ENCODE peak calls at places on chromosomes 7 and 10, in four cellular contexts. G is BJ, Z is heart left ventricle, E is HFF-Myc. Q is an unnamed sample.

GRCh38 chr7:130486114-130486962 is 5.5 kb upstream of the MEST start:
- DNase-seq in G (no peak), Z (peak), E (no peak), Q (peak)

GRCh38 chr7:77327932-77328628 is 88.1 kb downstream of the GSAP start:
- DNase-seq in G (no peak), Z (no peak), E (no peak), Q (no peak)

GRCh38 chr7:1587738-1588137 is 17.9 kb upstream of the PSMG3 start:
- DNase-seq in G (no peak), Z (no peak), E (no peak), Q (no peak)

GRCh38 chr7:43199761-43200160 is 87.3 kb downstream of the HECW1 start:
- DNase-seq in G (no peak), Z (no peak), E (no peak), Q (no peak)

GRCh38 chr7:134212576-134213546 is 85.7 kb downstream of the LRGUK start:
- DNase-seq in G (no peak), Z (no peak), E (no peak), Q (no peak)

GRCh38 chr7:13467111-13467547 is 522.3 kb downstream of the ETV1 start:
- DNase-seq in G (no peak), Z (no peak), E (no peak), Q (no peak)

GRCh38 chr7:120805636-120806388 is 52.1 kb downstream of the TSPAN12 start:
- DNase-seq in G (no peak), Z (peak), E (peak), Q (peak)

GRCh38 chr7:101882595-101883564 is 65.5 kb downstream of the CUX1 start:
- DNase-seq in G (peak), Z (peak), E (peak), Q (peak)

GRCh38 chr7:89238156-89238555 is 442.6 kb upstream of the TEX47 start:
- DNase-seq in G (no peak), Z (no peak), E (no peak), Q (no peak)

GRCh38 chr10:101803511-101803910 is 14.7 kb downstream of the OGA start:
- DNase-seq in G (no peak), Z (no peak), E (no peak), Q (no peak)

GRCh38 chr10:71241114-71241898 is 28.9 kb downstream of the UNC5B start:
- DNase-seq in G (peak), Z (no peak), E (peak), Q (no peak)

GRCh38 chr10:119602241-119603095 is 5.7 kb upstream of the TIAL1 start:
- DNase-seq in G (no peak), Z (no peak), E (no peak), Q (peak)

GRCh38 chr10:112663181-112663879 is 216.3 kb downstream of the VTI1A start:
- DNase-seq in G (no peak), Z (no peak), E (no peak), Q (no peak)

GRCh38 chr7:30424536-30424935 is 54.0 kb downstream of the NOD1 start:
- DNase-seq in G (no peak), Z (no peak), E (no peak), Q (no peak)

GRCh38 chr10:71835671-71836593 is 15.1 kb downstream of the PSAP start:
- DNase-seq in G (peak), Z (peak), E (peak), Q (peak)

GRCh38 chr10:86708068-86708782 is 39.9 kb downstream of the LDB3 start:
- DNase-seq in G (no peak), Z (no peak), E (no peak), Q (no peak)

GRCh38 chr10:75613685-75614587 is 182.5 kb downstream of the LRMDA start:
- DNase-seq in G (no peak), Z (no peak), E (peak), Q (no peak)

GRCh38 chr7:123665896-123666295 is 10.2 kb downstream of the LMOD2 start:
- DNase-seq in G (no peak), Z (no peak), E (no peak), Q (no peak)

GRCh38 chr10:119769886-119770285 is 44.0 kb downstream of the INPP5F start:
- DNase-seq in G (peak), Z (no peak), E (peak), Q (no peak)

GRCh38 chr7:108308276-108308675 is 148.0 kb downstream of the NRCAM start:
- DNase-seq in G (no peak), Z (no peak), E (no peak), Q (no peak)

GRCh38 chr10:13631594-13631993 is 44.8 kb downstream of the PRPF18 start:
- DNase-seq in G (no peak), Z (no peak), E (no peak), Q (no peak)

GRCh38 chr10:128035557-128035973 is 90.7 kb downstream of the MKI67 start:
- DNase-seq in G (no peak), Z (peak), E (no peak), Q (peak)

GRCh38 chr7:125563964-125564529 is 634.4 kb upstream of the POT1 start:
- DNase-seq in G (no peak), Z (no peak), E (no peak), Q (no peak)

GRCh38 chr10:102856758-102857424 is 2.8 kb downstream of the BORCS7 start:
- DNase-seq in G (no peak), Z (no peak), E (no peak), Q (no peak)

GRCh38 chr7:138890782-138891445 is 90.3 kb downstream of the KIAA1549 start:
- DNase-seq in G (peak), Z (no peak), E (peak), Q (no peak)

GRCh38 chr7:152341039-152341913 is 94.5 kb downstream of the KMT2C start:
- DNase-seq in G (no peak), Z (no peak), E (peak), Q (no peak)

GRCh38 chr7:46444266-46444665 is 523.2 kb upstream of the IGFBP3 start:
- DNase-seq in G (no peak), Z (no peak), E (peak), Q (no peak)

DNA sequence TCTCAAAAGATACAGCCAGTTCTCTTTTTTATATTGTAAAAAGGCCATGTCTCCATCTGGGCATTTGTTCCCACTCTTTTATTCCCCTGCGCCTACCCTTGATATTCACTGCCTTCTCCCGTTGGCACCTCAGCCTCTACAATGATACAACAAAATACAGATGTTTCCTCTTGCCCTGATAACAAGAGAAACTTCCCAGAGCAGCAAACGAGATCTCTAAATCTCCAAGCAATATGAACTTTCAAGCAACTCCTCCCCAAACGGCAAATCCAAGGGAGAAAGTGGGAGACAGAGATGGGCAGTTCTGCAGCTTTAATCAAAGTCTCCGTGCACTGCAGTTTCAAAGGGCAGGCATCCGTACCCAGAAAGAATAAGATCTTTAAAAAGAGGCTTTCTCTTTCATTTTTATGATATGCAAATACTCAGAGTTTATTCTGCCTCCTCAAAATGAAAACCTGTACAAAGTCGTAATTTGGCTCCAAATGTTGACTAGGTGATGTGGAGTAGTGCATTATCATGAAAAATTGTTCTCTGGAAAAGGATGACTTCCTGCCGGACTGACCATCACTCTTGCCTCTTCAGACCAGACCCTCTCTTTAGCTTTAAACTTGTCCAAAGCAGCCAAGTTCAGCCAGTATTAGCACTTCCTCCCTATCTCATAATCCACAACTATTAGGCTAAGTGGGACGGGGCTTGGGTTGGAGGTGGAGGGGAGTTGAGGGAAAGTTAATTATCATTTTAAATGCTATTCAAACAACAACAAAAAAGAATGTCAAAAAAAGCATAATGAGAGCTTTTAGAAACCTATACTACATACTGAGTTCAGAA is 682 bp downstream of the HGF start:
- DNase-seq in G (no peak), Z (no peak), E (no peak), Q (no peak)
- H3K4me3 ChIP-seq in G (peak), Z (peak), E (peak), Q (no peak)

GRCh38 chr10:96828609-96829008 is 3.5 kb upstream of the LCOR start:
- DNase-seq in G (no peak), Z (no peak), E (no peak), Q (no peak)

GRCh38 chr10:96829029-96829773 is 2.9 kb upstream of the LCOR start:
- DNase-seq in G (no peak), Z (no peak), E (no peak), Q (no peak)

GRCh38 chr10:96831200-96831866 is 765 bp upstream of the LCOR start:
- DNase-seq in G (no peak), Z (no peak), E (no peak), Q (no peak)

GRCh38 chr10:96831867-96832720 is at the start of gene LCOR:
- DNase-seq in G (no peak), Z (peak), E (no peak), Q (peak)

DNA sequence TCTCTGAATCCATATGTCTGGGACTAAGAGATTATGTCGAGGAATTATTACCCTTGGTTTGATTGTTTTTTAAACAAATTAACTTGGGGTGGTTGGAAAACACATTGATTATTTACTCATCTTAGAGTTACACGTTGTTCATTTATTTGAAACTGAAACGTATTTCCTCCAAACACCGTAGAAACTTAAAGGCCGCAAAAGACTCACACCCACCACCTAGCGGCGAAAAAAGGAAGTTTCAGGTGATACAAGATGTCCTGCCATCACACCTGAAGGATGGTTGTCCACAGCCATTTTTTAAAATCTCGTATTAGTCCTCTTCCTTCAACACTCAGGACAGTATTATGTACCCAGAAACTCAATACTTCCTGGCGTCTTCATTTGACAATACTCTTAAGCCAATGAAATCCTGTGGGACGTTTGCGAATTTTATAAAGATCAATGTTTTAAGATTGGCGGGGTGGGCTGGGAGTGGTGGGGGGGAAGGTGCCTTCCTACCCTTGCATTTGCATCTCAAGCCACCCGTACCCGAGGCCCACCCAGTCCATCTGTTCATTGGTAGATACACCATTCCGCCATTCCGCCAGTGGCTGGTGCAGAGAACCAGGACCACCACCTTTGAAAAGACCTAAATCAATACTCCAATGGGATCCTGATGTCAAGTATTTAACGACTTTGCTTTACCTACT is 1.4 kb upstream of the LCOR start:
- DNase-seq in G (no peak), Z (peak), E (peak), Q (peak)
- H3K4me3 ChIP-seq in G (no peak), Z (no peak), E (no peak), Q (no peak)

GRCh38 chr7:87476179-87476557 is 688 bp upstream of the ABCB4 start:
- DNase-seq in G (no peak), Z (no peak), E (no peak), Q (no peak)

GRCh38 chr7:87475359-87476178 is at the start of gene ABCB4:
- DNase-seq in G (no peak), Z (peak), E (no peak), Q (peak)

GRCh38 chr7:87474046-87474445 is 1.4 kb downstream of the ABCB4 start:
- DNase-seq in G (peak), Z (no peak), E (no peak), Q (no peak)

GRCh38 chr7:87473192-87473591 is 2.3 kb downstream of the ABCB4 start:
- DNase-seq in G (no peak), Z (no peak), E (no peak), Q (no peak)

DNA sequence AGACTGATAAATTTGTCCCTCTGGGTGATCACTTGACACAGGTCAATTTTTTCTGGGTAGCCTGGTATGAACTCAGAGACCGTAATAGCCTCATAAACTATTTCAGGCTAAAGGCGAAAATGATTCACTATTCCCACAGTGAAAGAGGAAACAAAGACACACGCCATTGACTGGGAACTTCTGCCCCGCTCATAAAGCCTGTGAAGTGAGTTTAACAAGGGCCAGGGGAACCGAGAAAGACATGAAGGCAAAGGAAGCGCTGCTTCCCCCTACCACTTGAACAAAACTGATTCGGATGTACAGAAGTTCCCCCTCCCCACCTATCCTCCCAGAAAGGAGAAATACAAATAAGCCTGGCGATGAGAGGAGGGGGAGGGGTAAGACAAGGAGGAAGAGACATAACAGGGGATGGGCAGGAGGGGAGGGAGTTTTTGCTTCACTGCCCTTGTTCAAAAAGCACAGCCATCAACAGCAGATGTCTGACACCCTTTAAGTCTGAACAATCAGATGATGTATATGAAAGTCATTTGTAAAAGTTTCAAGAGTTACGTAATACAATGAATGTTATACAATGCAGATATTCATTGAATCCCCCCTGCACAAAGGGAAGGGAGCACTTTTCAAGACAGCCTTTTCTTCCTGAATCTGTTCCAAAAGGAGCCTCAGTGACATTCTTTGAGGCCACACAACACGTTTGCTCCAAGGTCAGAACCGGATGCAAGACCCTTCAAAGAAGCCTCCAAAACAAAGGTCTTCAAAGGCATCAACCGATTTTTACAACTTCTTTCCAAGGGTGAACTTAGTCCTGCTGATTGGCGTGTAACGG is 734 bp downstream of the ABCB4 start:
- DNase-seq in G (peak), Z (peak), E (no peak), Q (peak)
- H3K4me3 ChIP-seq in G (peak), Z (peak), E (peak), Q (peak)

GRCh38 chr7:24325708-24326107 is 41.7 kb downstream of the NPY start:
- DNase-seq in G (no peak), Z (no peak), E (no peak), Q (no peak)
- H3K4me3 ChIP-seq in G (no peak), Z (no peak), E (no peak), Q (no peak)

DNA sequence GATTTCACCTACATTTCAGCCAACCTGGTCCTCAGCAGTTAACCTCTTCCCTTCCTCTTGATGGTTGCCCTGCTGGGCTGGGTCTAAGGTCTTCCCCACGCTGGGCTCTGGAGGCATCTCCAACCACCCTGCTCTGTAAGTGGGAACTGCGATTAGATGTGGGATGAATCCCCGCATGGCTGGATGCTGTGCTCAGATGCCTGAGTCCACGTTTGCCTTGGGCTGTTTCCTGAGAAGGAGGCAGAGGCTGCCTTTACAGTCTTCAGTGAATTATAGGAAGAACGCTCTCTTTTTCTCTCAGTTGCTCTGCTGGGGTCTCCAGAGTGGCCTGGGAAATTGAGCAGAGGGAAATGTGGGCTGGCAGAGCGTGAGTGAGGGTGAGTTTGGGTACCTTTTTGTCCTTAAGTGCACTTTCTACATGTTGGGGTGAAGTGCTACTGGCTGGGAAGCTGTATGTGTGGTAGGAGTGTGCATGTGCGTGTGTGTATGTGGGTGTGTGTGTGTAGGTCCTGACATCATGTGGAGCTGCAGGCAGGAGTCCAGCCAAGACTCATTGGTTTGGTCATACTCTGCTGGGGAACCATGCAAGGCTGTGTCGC is 1.5 kb downstream of the GIMAP8 start:
- DNase-seq in G (no peak), Z (no peak), E (no peak), Q (no peak)
- H3K4me3 ChIP-seq in G (no peak), Z (peak), E (no peak), Q (peak)

GRCh38 chr10:7482992-7483391 is 72.2 kb upstream of the SFMBT2 start:
- DNase-seq in G (no peak), Z (no peak), E (no peak), Q (no peak)

GRCh38 chr10:7486533-7486932 is 75.7 kb upstream of the SFMBT2 start:
- DNase-seq in G (no peak), Z (no peak), E (no peak), Q (no peak)

GRCh38 chr10:7483848-7484247 is 73.0 kb upstream of the SFMBT2 start:
- DNase-seq in G (no peak), Z (no peak), E (no peak), Q (no peak)

GRCh38 chr10:7485267-7485601 is 74.4 kb upstream of the SFMBT2 start:
- DNase-seq in G (no peak), Z (no peak), E (no peak), Q (no peak)

DNA sequence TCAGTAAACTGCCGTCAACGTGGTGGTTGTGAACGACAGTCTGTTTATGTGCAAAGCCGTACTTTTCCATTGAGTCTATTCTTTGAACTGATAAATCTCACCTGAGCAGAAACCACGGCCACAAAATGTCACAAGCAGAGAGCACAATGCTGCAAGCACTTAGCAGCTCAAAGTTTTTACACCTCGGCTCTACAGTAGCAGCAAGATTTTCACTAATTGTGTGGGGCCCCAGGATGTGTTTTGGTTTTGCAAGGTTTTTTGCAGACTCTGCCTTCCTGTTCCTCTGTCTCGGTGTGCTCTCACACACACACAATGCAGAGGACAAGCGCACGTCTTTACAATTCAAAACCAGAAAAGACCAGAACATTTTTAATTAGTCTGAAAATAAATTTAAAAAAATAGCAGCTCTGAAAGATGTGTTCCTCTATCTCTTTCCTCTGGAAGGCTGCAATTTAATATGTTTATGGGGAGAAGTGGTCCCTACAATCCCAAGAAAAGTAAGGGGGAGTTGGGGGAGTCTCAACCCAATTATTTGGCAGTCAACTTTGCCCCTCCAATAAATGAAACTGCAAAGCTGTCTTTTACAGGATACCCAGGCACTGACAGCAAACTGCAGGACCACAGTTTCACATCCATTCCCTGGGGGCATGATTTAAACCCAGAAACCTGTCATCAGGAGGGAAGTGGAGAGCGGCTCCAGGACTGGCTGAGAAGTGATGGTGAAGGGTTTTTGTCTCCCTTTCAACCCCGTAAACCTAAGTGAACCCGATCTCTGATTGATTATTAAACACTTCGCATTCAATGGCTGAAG is 73.8 kb upstream of the SFMBT2 start:
- DNase-seq in G (no peak), Z (no peak), E (no peak), Q (peak)
- H3K4me3 ChIP-seq in G (no peak), Z (peak), E (no peak), Q (no peak)

DNA sequence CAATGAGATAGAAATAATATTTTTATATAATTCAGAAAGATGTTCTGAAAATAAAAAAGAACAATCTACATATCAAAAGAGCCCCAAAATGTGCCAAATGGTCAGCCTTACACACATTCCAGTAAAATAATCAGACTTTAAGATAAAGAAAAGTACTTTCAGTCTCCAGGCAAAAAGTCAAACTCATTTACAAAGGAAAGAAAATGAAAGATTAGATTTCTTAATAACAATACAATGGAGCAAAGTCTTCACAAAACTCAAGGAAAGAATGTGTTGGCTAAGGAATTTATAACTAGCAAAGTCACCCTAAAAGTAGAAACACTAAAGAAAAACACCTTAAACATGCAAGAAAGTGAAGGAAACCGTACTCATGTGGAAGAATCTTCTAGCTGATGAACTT is 16.6 kb downstream of the RTKN2 start:
- DNase-seq in G (no peak), Z (no peak), E (no peak), Q (no peak)
- H3K4me3 ChIP-seq in G (no peak), Z (no peak), E (no peak), Q (no peak)